ENCODE peak calls at places on chromosomes 1 and 21, in nine cellular contexts. Z is tibial nerve; B is activated gamma-delta T cell treated with anti-CD3 and anti-CD28 coated beads, Interleukin-2, amount 50 U/mL, for 16 hours; V is HT1080; C is HFFc6; D is NCI-H345; R is NCI-H2081; E is AG09319; I is NCI-H2107. L is an unnamed sample.

GRCh38 chr1:172893146-172893841 is 157.4 kb downstream of the TNFSF18 start:
- DNase-seq in Z (no peak), B (no peak), V (peak; percentile 46), C (no peak), D (no peak), R (no peak), E (no peak), I (no peak), L (no peak)

GRCh38 chr1:14441302-14441741 is 157.2 kb upstream of the KAZN start:
- DNase-seq in Z (no peak), B (no peak), V (peak; percentile 66), C (no peak), D (no peak), R (no peak), E (peak; percentile 35), I (no peak), L (no peak)

GRCh38 chr21:42404534-42404933 is 832 bp downstream of the UBASH3A start:
- DNase-seq in Z (no peak), B (no peak), V (no peak), C (no peak), D (no peak), R (no peak), E (no peak), I (no peak), L (no peak)

GRCh38 chr1:219549215-219549614 is 63.7 kb downstream of the ZC3H11B start:
- DNase-seq in Z (no peak), B (no peak), V (no peak), C (no peak), D (no peak), R (no peak), E (no peak), I (no peak), L (no peak)

GRCh38 chr21:35559881-35560280 is 500.4 kb downstream of the SETD4 start:
- DNase-seq in Z (no peak), B (no peak), V (peak; percentile 30), C (peak; percentile 48), D (no peak), R (no peak), E (no peak), I (no peak), L (no peak)

GRCh38 chr1:223331929-223332328 is 32.0 kb downstream of the SUSD4 start:
- DNase-seq in Z (no peak), B (no peak), V (peak; percentile 18), C (peak; percentile 61), D (no peak), R (no peak), E (peak; percentile 5), I (no peak), L (no peak)

GRCh38 chr1:220176540-220176939 is 82.6 kb downstream of the IARS2 start:
- DNase-seq in Z (no peak), B (no peak), V (no peak), C (no peak), D (no peak), R (no peak), E (no peak), I (no peak), L (no peak)

GRCh38 chr1:10186453-10187319 is 23.7 kb upstream of the KIF1B start:
- DNase-seq in Z (no peak), B (no peak), V (no peak), C (peak; percentile 6), D (no peak), R (no peak), E (peak; percentile 83), I (no peak), L (no peak)

GRCh38 chr21:42129300-42130266 is 58.5 kb downstream of the UMODL1 start:
- DNase-seq in Z (no peak), B (no peak), V (no peak), C (no peak), D (no peak), R (no peak), E (no peak), I (no peak), L (no peak)

GRCh38 chr1:116115476-116115875 is 4.3 kb downstream of the MAB21L3 start:
- DNase-seq in Z (no peak), B (no peak), V (peak; percentile 60), C (peak; percentile 91), D (no peak), R (no peak), E (peak; percentile 84), I (no peak), L (no peak)

GRCh38 chr1:201648066-201648910 is 109.4 kb downstream of the NAV1 start:
- DNase-seq in Z (peak; percentile 25), B (no peak), V (no peak), C (peak; percentile 41), D (peak; percentile 76), R (peak; percentile 80), E (peak; percentile 57), I (peak; percentile 44), L (no peak)

GRCh38 chr1:209820986-209821385 is 6.8 kb upstream of the UTP25 start:
- DNase-seq in Z (no peak), B (no peak), V (no peak), C (no peak), D (no peak), R (no peak), E (no peak), I (no peak), L (no peak)

GRCh38 chr1:99645199-99645598 is 714 bp upstream of the PALMD start:
- DNase-seq in Z (peak; percentile 60), B (no peak), V (peak; percentile 75), C (no peak), D (no peak), R (no peak), E (no peak), I (no peak), L (no peak)

GRCh38 chr1:150109567-150109966 is 40.1 kb upstream of the PLEKHO1 start:
- DNase-seq in Z (no peak), B (no peak), V (no peak), C (no peak), D (no peak), R (no peak), E (no peak), I (no peak), L (peak; percentile 7)

GRCh38 chr1:228274452-228275153 is 66.8 kb downstream of the OBSCN start:
- DNase-seq in Z (no peak), B (no peak), V (no peak), C (no peak), D (no peak), R (no peak), E (no peak), I (no peak), L (no peak)

GRCh38 chr1:218344814-218345672 is at the start of gene TGFB2:
- DNase-seq in Z (peak; percentile 64), B (no peak), V (peak; percentile 75), C (peak; percentile 53), D (peak; percentile 71), R (peak; percentile 63), E (peak; percentile 73), I (no peak), L (no peak)

GRCh38 chr1:33296082-33296458 is 24.8 kb downstream of the A3GALT2 start:
- DNase-seq in Z (no peak), B (no peak), V (no peak), C (peak; percentile 55), D (no peak), R (no peak), E (no peak), I (no peak), L (no peak)

GRCh38 chr1:6785721-6786505 is 659 bp downstream of the CAMTA1 start:
- DNase-seq in Z (no peak), B (peak; percentile 26), V (no peak), C (no peak), D (peak; percentile 47), R (peak; percentile 34), E (no peak), I (no peak), L (no peak)

GRCh38 chr1:174005032-174005431 is 17.1 kb downstream of the RC3H1 start:
- DNase-seq in Z (peak; percentile 22), B (no peak), V (no peak), C (peak; percentile 62), D (peak; percentile 15), R (no peak), E (no peak), I (peak; percentile 75), L (no peak)

GRCh38 chr1:156128749-156129682 is 14.5 kb downstream of the LMNA start:
- DNase-seq in Z (no peak), B (no peak), V (no peak), C (peak; percentile 38), D (no peak), R (no peak), E (no peak), I (no peak), L (no peak)

GRCh38 chr1:19688041-19688842 is 23.6 kb downstream of the HTR6 start:
- DNase-seq in Z (no peak), B (no peak), V (no peak), C (no peak), D (no peak), R (no peak), E (no peak), I (no peak), L (no peak)

GRCh38 chr1:23449306-23449705 is 24.8 kb upstream of the TCEA3 start:
- DNase-seq in Z (no peak), B (no peak), V (no peak), C (no peak), D (no peak), R (no peak), E (no peak), I (no peak), L (no peak)

GRCh38 chr1:186102107-186102506 is 272.9 kb downstream of the TPR start:
- DNase-seq in Z (no peak), B (no peak), V (no peak), C (no peak), D (no peak), R (no peak), E (no peak), I (no peak), L (no peak)

GRCh38 chr1:156667968-156668709 is 9.1 kb downstream of the NES start:
- DNase-seq in Z (no peak), B (no peak), V (no peak), C (no peak), D (no peak), R (no peak), E (no peak), I (no peak), L (no peak)

GRCh38 chr1:157404063-157404501 is 148.2 kb downstream of the FCRL5 start:
- DNase-seq in Z (no peak), B (no peak), V (no peak), C (no peak), D (no peak), R (no peak), E (no peak), I (no peak), L (peak; percentile 87)

GRCh38 chr1:164560076-164560475 is 1.1 kb downstream of the PBX1 start:
- DNase-seq in Z (no peak), B (no peak), V (no peak), C (no peak), D (peak; percentile 36), R (peak; percentile 34), E (no peak), I (no peak), L (no peak)

GRCh38 chr1:168905631-168906030 is 176.6 kb upstream of the DPT start:
- DNase-seq in Z (no peak), B (no peak), V (no peak), C (no peak), D (no peak), R (no peak), E (no peak), I (no peak), L (no peak)

GRCh38 chr1:166895766-166896165 is 19.7 kb upstream of the TADA1 start:
- DNase-seq in Z (no peak), B (no peak), V (no peak), C (no peak), D (no peak), R (no peak), E (no peak), I (no peak), L (no peak)